ENCODE peak calls at places on chromosomes 16 and 17, in six cellular contexts. One of them, this sample, is unnamed.
A peak's percentile ranks its signal among the peaks of the same experiment; 100 is the strongest.

GRCh38 chr16:68130520-68130919 is 45.4 kb downstream of the NFATC3 start:
- DNase-seq in activated naive CD4-positive, alpha-beta T cell: no peak
- DNase-seq in left ventricle myocardium inferior: no peak
- DNase-seq in dorsolateral prefrontal cortex: no peak
- DNase-seq in anterior cingulate cortex: no peak
- DNase-seq in CD4-positive, alpha-beta memory T cell: no peak
- DNase-seq in this sample: no peak

GRCh38 chr17:57537524-57538410 is 207.3 kb downstream of the CCDC182 start:
- DNase-seq in activated naive CD4-positive, alpha-beta T cell: no peak
- DNase-seq in left ventricle myocardium inferior: no peak
- DNase-seq in dorsolateral prefrontal cortex: no peak
- DNase-seq in anterior cingulate cortex: no peak
- DNase-seq in CD4-positive, alpha-beta memory T cell: no peak
- DNase-seq in this sample: no peak

GRCh38 chr16:18979936-18980335 is 3.8 kb upstream of the TMC7 start:
- DNase-seq in activated naive CD4-positive, alpha-beta T cell: no peak
- DNase-seq in left ventricle myocardium inferior: no peak
- DNase-seq in dorsolateral prefrontal cortex: peak; percentile 91
- DNase-seq in anterior cingulate cortex: no peak
- DNase-seq in CD4-positive, alpha-beta memory T cell: no peak
- DNase-seq in this sample: no peak

GRCh38 chr16:29687755-29688154 is 8.8 kb downstream of the QPRT start:
- DNase-seq in activated naive CD4-positive, alpha-beta T cell: no peak
- DNase-seq in left ventricle myocardium inferior: no peak
- DNase-seq in dorsolateral prefrontal cortex: no peak
- DNase-seq in anterior cingulate cortex: no peak
- DNase-seq in CD4-positive, alpha-beta memory T cell: no peak
- DNase-seq in this sample: no peak

GRCh38 chr17:43399839-43400328 is 1.1 kb downstream of the ARL4D start:
- DNase-seq in activated naive CD4-positive, alpha-beta T cell: no peak
- DNase-seq in left ventricle myocardium inferior: no peak
- DNase-seq in dorsolateral prefrontal cortex: no peak
- DNase-seq in anterior cingulate cortex: no peak
- DNase-seq in CD4-positive, alpha-beta memory T cell: no peak
- DNase-seq in this sample: no peak

GRCh38 chr16:87207509-87207908 is 109.7 kb downstream of the C16orf95 start:
- DNase-seq in activated naive CD4-positive, alpha-beta T cell: no peak
- DNase-seq in left ventricle myocardium inferior: no peak
- DNase-seq in dorsolateral prefrontal cortex: no peak
- DNase-seq in anterior cingulate cortex: no peak
- DNase-seq in CD4-positive, alpha-beta memory T cell: no peak
- DNase-seq in this sample: no peak

GRCh38 chr17:8417806-8418205 is 17.9 kb upstream of the NDEL1 start:
- DNase-seq in activated naive CD4-positive, alpha-beta T cell: no peak
- DNase-seq in left ventricle myocardium inferior: no peak
- DNase-seq in dorsolateral prefrontal cortex: no peak
- DNase-seq in anterior cingulate cortex: no peak
- DNase-seq in CD4-positive, alpha-beta memory T cell: no peak
- DNase-seq in this sample: no peak

GRCh38 chr16:23286131-23286532 is 16.0 kb upstream of the SCNN1B start:
- DNase-seq in activated naive CD4-positive, alpha-beta T cell: no peak
- DNase-seq in left ventricle myocardium inferior: no peak
- DNase-seq in dorsolateral prefrontal cortex: no peak
- DNase-seq in anterior cingulate cortex: no peak
- DNase-seq in CD4-positive, alpha-beta memory T cell: no peak
- DNase-seq in this sample: no peak

This sample was measured in glomerular endothelial cell.